ENCODE peak calls at places on chromosomes 1 and 21, in nine cellular contexts. One of them, this sample, is unnamed.

GRCh38 chr1:34885405-34886247 is 26.1 kb upstream of the SMIM12 start:
- DNase-seq in uterus: no peak
- DNase-seq in CD8-positive, alpha-beta memory T cell: no peak
- DNase-seq in stimulated activated naive CD8-positive, alpha-beta T cell treated with anti-CD3 and anti-CD28 coated beads, Interleukin-15, Interleukin-2, amounts not matched to agents 100 U/mL and 50 U/mL, for 24 hours: peak
- DNase-seq in psoas muscle: peak
- DNase-seq in G401: no peak
- DNase-seq in HS-27A: no peak
- DNase-seq in NCI-H345: no peak
- DNase-seq in sigmoid colon: no peak
- DNase-seq in this sample: no peak

GRCh38 chr1:41540886-41541591 is 56.6 kb upstream of the EDN2 start:
- DNase-seq in sigmoid colon: peak
- DNase-seq in psoas muscle: no peak
- DNase-seq in CD8-positive, alpha-beta memory T cell: no peak
- DNase-seq in G401: no peak
- DNase-seq in NCI-H345: no peak
- DNase-seq in stimulated activated naive CD8-positive, alpha-beta T cell treated with anti-CD3 and anti-CD28 coated beads, Interleukin-15, Interleukin-2, amounts not matched to agents 100 U/mL and 50 U/mL, for 24 hours: no peak
- DNase-seq in HS-27A: no peak
- DNase-seq in uterus: peak
- DNase-seq in this sample: no peak

GRCh38 chr1:226645279-226645976 is 93.7 kb downstream of the ITPKB start:
- DNase-seq in CD8-positive, alpha-beta memory T cell: peak
- DNase-seq in stimulated activated naive CD8-positive, alpha-beta T cell treated with anti-CD3 and anti-CD28 coated beads, Interleukin-15, Interleukin-2, amounts not matched to agents 100 U/mL and 50 U/mL, for 24 hours: no peak
- DNase-seq in sigmoid colon: peak
- DNase-seq in NCI-H345: no peak
- DNase-seq in HS-27A: no peak
- DNase-seq in uterus: peak
- DNase-seq in G401: no peak
- DNase-seq in psoas muscle: peak
- DNase-seq in this sample: no peak

GRCh38 chr1:36847761-36848160 is 186.6 kb downstream of the GRIK3 start:
- DNase-seq in CD8-positive, alpha-beta memory T cell: no peak
- DNase-seq in G401: no peak
- DNase-seq in NCI-H345: no peak
- DNase-seq in stimulated activated naive CD8-positive, alpha-beta T cell treated with anti-CD3 and anti-CD28 coated beads, Interleukin-15, Interleukin-2, amounts not matched to agents 100 U/mL and 50 U/mL, for 24 hours: no peak
- DNase-seq in psoas muscle: no peak
- DNase-seq in HS-27A: no peak
- DNase-seq in uterus: no peak
- DNase-seq in sigmoid colon: no peak
- DNase-seq in this sample: no peak

GRCh38 chr1:209723265-209723664 is 18.6 kb downstream of the HSD11B1 start:
- DNase-seq in uterus: no peak
- DNase-seq in G401: no peak
- DNase-seq in stimulated activated naive CD8-positive, alpha-beta T cell treated with anti-CD3 and anti-CD28 coated beads, Interleukin-15, Interleukin-2, amounts not matched to agents 100 U/mL and 50 U/mL, for 24 hours: no peak
- DNase-seq in psoas muscle: no peak
- DNase-seq in sigmoid colon: no peak
- DNase-seq in CD8-positive, alpha-beta memory T cell: no peak
- DNase-seq in NCI-H345: no peak
- DNase-seq in HS-27A: no peak
- DNase-seq in this sample: no peak

GRCh38 chr1:70290248-70290647 is 64.3 kb downstream of the ANKRD13C start:
- DNase-seq in G401: no peak
- DNase-seq in psoas muscle: no peak
- DNase-seq in stimulated activated naive CD8-positive, alpha-beta T cell treated with anti-CD3 and anti-CD28 coated beads, Interleukin-15, Interleukin-2, amounts not matched to agents 100 U/mL and 50 U/mL, for 24 hours: no peak
- DNase-seq in CD8-positive, alpha-beta memory T cell: no peak
- DNase-seq in NCI-H345: no peak
- DNase-seq in uterus: no peak
- DNase-seq in HS-27A: no peak
- DNase-seq in sigmoid colon: no peak
- DNase-seq in this sample: no peak

GRCh38 chr1:164560076-164560475 is 1.1 kb downstream of the PBX1 start:
- DNase-seq in uterus: no peak
- DNase-seq in psoas muscle: no peak
- DNase-seq in CD8-positive, alpha-beta memory T cell: no peak
- DNase-seq in stimulated activated naive CD8-positive, alpha-beta T cell treated with anti-CD3 and anti-CD28 coated beads, Interleukin-15, Interleukin-2, amounts not matched to agents 100 U/mL and 50 U/mL, for 24 hours: no peak
- DNase-seq in HS-27A: no peak
- DNase-seq in G401: no peak
- DNase-seq in NCI-H345: peak
- DNase-seq in sigmoid colon: no peak
- DNase-seq in this sample: no peak

GRCh38 chr21:46543306-46543705 is 61.6 kb downstream of the S100B start:
- DNase-seq in sigmoid colon: peak
- DNase-seq in NCI-H345: no peak
- DNase-seq in G401: no peak
- DNase-seq in uterus: no peak
- DNase-seq in CD8-positive, alpha-beta memory T cell: no peak
- DNase-seq in HS-27A: no peak
- DNase-seq in psoas muscle: no peak
- DNase-seq in stimulated activated naive CD8-positive, alpha-beta T cell treated with anti-CD3 and anti-CD28 coated beads, Interleukin-15, Interleukin-2, amounts not matched to agents 100 U/mL and 50 U/mL, for 24 hours: no peak
- DNase-seq in this sample: no peak

GRCh38 chr1:65209005-65209885 is 61.2 kb downstream of the AK4 start:
- DNase-seq in psoas muscle: no peak
- DNase-seq in CD8-positive, alpha-beta memory T cell: no peak
- DNase-seq in HS-27A: no peak
- DNase-seq in sigmoid colon: no peak
- DNase-seq in G401: peak
- DNase-seq in uterus: peak
- DNase-seq in stimulated activated naive CD8-positive, alpha-beta T cell treated with anti-CD3 and anti-CD28 coated beads, Interleukin-15, Interleukin-2, amounts not matched to agents 100 U/mL and 50 U/mL, for 24 hours: no peak
- DNase-seq in NCI-H345: peak
- DNase-seq in this sample: no peak

GRCh38 chr1:17653728-17654351 is 101.3 kb upstream of the ACTL8 start:
- DNase-seq in CD8-positive, alpha-beta memory T cell: no peak
- DNase-seq in NCI-H345: peak
- DNase-seq in HS-27A: no peak
- DNase-seq in sigmoid colon: no peak
- DNase-seq in psoas muscle: peak
- DNase-seq in uterus: no peak
- DNase-seq in stimulated activated naive CD8-positive, alpha-beta T cell treated with anti-CD3 and anti-CD28 coated beads, Interleukin-15, Interleukin-2, amounts not matched to agents 100 U/mL and 50 U/mL, for 24 hours: peak
- DNase-seq in G401: peak
- DNase-seq in this sample: peak

GRCh38 chr1:39957299-39958020 is 2.5 kb downstream of the MFSD2A start:
- DNase-seq in HS-27A: no peak
- DNase-seq in stimulated activated naive CD8-positive, alpha-beta T cell treated with anti-CD3 and anti-CD28 coated beads, Interleukin-15, Interleukin-2, amounts not matched to agents 100 U/mL and 50 U/mL, for 24 hours: no peak
- DNase-seq in G401: peak
- DNase-seq in sigmoid colon: no peak
- DNase-seq in CD8-positive, alpha-beta memory T cell: no peak
- DNase-seq in psoas muscle: no peak
- DNase-seq in uterus: no peak
- DNase-seq in NCI-H345: no peak
- DNase-seq in this sample: no peak

GRCh38 chr1:155196103-155196892 is 11.4 kb downstream of the THBS3 start:
- DNase-seq in G401: peak
- DNase-seq in sigmoid colon: no peak
- DNase-seq in stimulated activated naive CD8-positive, alpha-beta T cell treated with anti-CD3 and anti-CD28 coated beads, Interleukin-15, Interleukin-2, amounts not matched to agents 100 U/mL and 50 U/mL, for 24 hours: no peak
- DNase-seq in uterus: no peak
- DNase-seq in CD8-positive, alpha-beta memory T cell: peak
- DNase-seq in psoas muscle: no peak
- DNase-seq in HS-27A: no peak
- DNase-seq in NCI-H345: no peak
- DNase-seq in this sample: no peak

GRCh38 chr1:9270290-9270900 is 22.3 kb upstream of the SPSB1 start:
- DNase-seq in psoas muscle: no peak
- DNase-seq in HS-27A: no peak
- DNase-seq in CD8-positive, alpha-beta memory T cell: no peak
- DNase-seq in uterus: no peak
- DNase-seq in G401: no peak
- DNase-seq in sigmoid colon: no peak
- DNase-seq in NCI-H345: peak
- DNase-seq in stimulated activated naive CD8-positive, alpha-beta T cell treated with anti-CD3 and anti-CD28 coated beads, Interleukin-15, Interleukin-2, amounts not matched to agents 100 U/mL and 50 U/mL, for 24 hours: no peak
- DNase-seq in this sample: no peak

GRCh38 chr1:68321084-68321685 is 88.9 kb upstream of the WLS start:
- DNase-seq in uterus: peak
- DNase-seq in HS-27A: no peak
- DNase-seq in CD8-positive, alpha-beta memory T cell: no peak
- DNase-seq in stimulated activated naive CD8-positive, alpha-beta T cell treated with anti-CD3 and anti-CD28 coated beads, Interleukin-15, Interleukin-2, amounts not matched to agents 100 U/mL and 50 U/mL, for 24 hours: peak
- DNase-seq in psoas muscle: peak
- DNase-seq in sigmoid colon: peak
- DNase-seq in G401: peak
- DNase-seq in NCI-H345: no peak
- DNase-seq in this sample: peak

GRCh38 chr1:4554291-4554865 is 100.0 kb upstream of the AJAP1 start:
- DNase-seq in G401: no peak
- DNase-seq in NCI-H345: no peak
- DNase-seq in uterus: no peak
- DNase-seq in psoas muscle: no peak
- DNase-seq in sigmoid colon: no peak
- DNase-seq in stimulated activated naive CD8-positive, alpha-beta T cell treated with anti-CD3 and anti-CD28 coated beads, Interleukin-15, Interleukin-2, amounts not matched to agents 100 U/mL and 50 U/mL, for 24 hours: no peak
- DNase-seq in CD8-positive, alpha-beta memory T cell: no peak
- DNase-seq in HS-27A: no peak
- DNase-seq in this sample: no peak

GRCh38 chr1:53562256-53562982 is 103.2 kb downstream of the DMRTB1 start:
- DNase-seq in stimulated activated naive CD8-positive, alpha-beta T cell treated with anti-CD3 and anti-CD28 coated beads, Interleukin-15, Interleukin-2, amounts not matched to agents 100 U/mL and 50 U/mL, for 24 hours: peak
- DNase-seq in uterus: peak
- DNase-seq in sigmoid colon: peak
- DNase-seq in HS-27A: no peak
- DNase-seq in NCI-H345: peak
- DNase-seq in psoas muscle: no peak
- DNase-seq in CD8-positive, alpha-beta memory T cell: peak
- DNase-seq in G401: no peak
- DNase-seq in this sample: no peak

GRCh38 chr21:27021046-27021445 is 54.2 kb upstream of the ADAMTS5 start:
- DNase-seq in CD8-positive, alpha-beta memory T cell: no peak
- DNase-seq in psoas muscle: no peak
- DNase-seq in stimulated activated naive CD8-positive, alpha-beta T cell treated with anti-CD3 and anti-CD28 coated beads, Interleukin-15, Interleukin-2, amounts not matched to agents 100 U/mL and 50 U/mL, for 24 hours: no peak
- DNase-seq in NCI-H345: no peak
- DNase-seq in sigmoid colon: no peak
- DNase-seq in HS-27A: no peak
- DNase-seq in uterus: no peak
- DNase-seq in G401: no peak
- DNase-seq in this sample: no peak

GRCh38 chr1:182460550-182460951 is 10.6 kb downstream of the RGSL1 start:
- DNase-seq in sigmoid colon: no peak
- DNase-seq in G401: no peak
- DNase-seq in psoas muscle: no peak
- DNase-seq in uterus: no peak
- DNase-seq in NCI-H345: no peak
- DNase-seq in stimulated activated naive CD8-positive, alpha-beta T cell treated with anti-CD3 and anti-CD28 coated beads, Interleukin-15, Interleukin-2, amounts not matched to agents 100 U/mL and 50 U/mL, for 24 hours: no peak
- DNase-seq in CD8-positive, alpha-beta memory T cell: no peak
- DNase-seq in HS-27A: no peak
- DNase-seq in this sample: no peak

GRCh38 chr1:5882367-5883128 is 109.7 kb downstream of the NPHP4 start:
- DNase-seq in stimulated activated naive CD8-positive, alpha-beta T cell treated with anti-CD3 and anti-CD28 coated beads, Interleukin-15, Interleukin-2, amounts not matched to agents 100 U/mL and 50 U/mL, for 24 hours: no peak
- DNase-seq in psoas muscle: no peak
- DNase-seq in uterus: no peak
- DNase-seq in G401: no peak
- DNase-seq in HS-27A: no peak
- DNase-seq in CD8-positive, alpha-beta memory T cell: peak
- DNase-seq in NCI-H345: no peak
- DNase-seq in sigmoid colon: no peak
- DNase-seq in this sample: no peak

GRCh38 chr1:76070538-76070937 is 4.0 kb upstream of the ST6GALNAC3 start:
- DNase-seq in stimulated activated naive CD8-positive, alpha-beta T cell treated with anti-CD3 and anti-CD28 coated beads, Interleukin-15, Interleukin-2, amounts not matched to agents 100 U/mL and 50 U/mL, for 24 hours: no peak
- DNase-seq in HS-27A: no peak
- DNase-seq in G401: no peak
- DNase-seq in NCI-H345: no peak
- DNase-seq in uterus: no peak
- DNase-seq in psoas muscle: no peak
- DNase-seq in sigmoid colon: no peak
- DNase-seq in CD8-positive, alpha-beta memory T cell: no peak
- DNase-seq in this sample: no peak

GRCh38 chr1:213830371-213830770 is 157.4 kb upstream of the PROX1 start:
- DNase-seq in uterus: no peak
- DNase-seq in stimulated activated naive CD8-positive, alpha-beta T cell treated with anti-CD3 and anti-CD28 coated beads, Interleukin-15, Interleukin-2, amounts not matched to agents 100 U/mL and 50 U/mL, for 24 hours: no peak
- DNase-seq in HS-27A: no peak
- DNase-seq in NCI-H345: no peak
- DNase-seq in CD8-positive, alpha-beta memory T cell: no peak
- DNase-seq in sigmoid colon: no peak
- DNase-seq in G401: no peak
- DNase-seq in psoas muscle: no peak
- DNase-seq in this sample: no peak

GRCh38 chr1:23772049-23772853 is 6.0 kb upstream of the PITHD1 start:
- DNase-seq in sigmoid colon: peak
- DNase-seq in stimulated activated naive CD8-positive, alpha-beta T cell treated with anti-CD3 and anti-CD28 coated beads, Interleukin-15, Interleukin-2, amounts not matched to agents 100 U/mL and 50 U/mL, for 24 hours: peak
- DNase-seq in uterus: peak
- DNase-seq in CD8-positive, alpha-beta memory T cell: peak
- DNase-seq in NCI-H345: peak
- DNase-seq in G401: peak
- DNase-seq in HS-27A: peak
- DNase-seq in psoas muscle: peak
- DNase-seq in this sample: peak

GRCh38 chr1:167685844-167686243 is 35.9 kb upstream of the MPZL1 start:
- DNase-seq in HS-27A: no peak
- DNase-seq in CD8-positive, alpha-beta memory T cell: no peak
- DNase-seq in NCI-H345: no peak
- DNase-seq in G401: peak
- DNase-seq in stimulated activated naive CD8-positive, alpha-beta T cell treated with anti-CD3 and anti-CD28 coated beads, Interleukin-15, Interleukin-2, amounts not matched to agents 100 U/mL and 50 U/mL, for 24 hours: no peak
- DNase-seq in psoas muscle: no peak
- DNase-seq in sigmoid colon: no peak
- DNase-seq in uterus: no peak
- DNase-seq in this sample: no peak

GRCh38 chr1:113147826-113148225 is 74.8 kb downstream of the LRIG2 start:
- DNase-seq in stimulated activated naive CD8-positive, alpha-beta T cell treated with anti-CD3 and anti-CD28 coated beads, Interleukin-15, Interleukin-2, amounts not matched to agents 100 U/mL and 50 U/mL, for 24 hours: no peak
- DNase-seq in sigmoid colon: no peak
- DNase-seq in psoas muscle: no peak
- DNase-seq in G401: no peak
- DNase-seq in HS-27A: no peak
- DNase-seq in CD8-positive, alpha-beta memory T cell: no peak
- DNase-seq in uterus: no peak
- DNase-seq in NCI-H345: no peak
- DNase-seq in this sample: no peak

GRCh38 chr1:30722175-30722537 is 1.2 kb downstream of the MATN1 start:
- DNase-seq in uterus: no peak
- DNase-seq in HS-27A: no peak
- DNase-seq in psoas muscle: peak
- DNase-seq in G401: no peak
- DNase-seq in CD8-positive, alpha-beta memory T cell: no peak
- DNase-seq in NCI-H345: peak
- DNase-seq in sigmoid colon: no peak
- DNase-seq in stimulated activated naive CD8-positive, alpha-beta T cell treated with anti-CD3 and anti-CD28 coated beads, Interleukin-15, Interleukin-2, amounts not matched to agents 100 U/mL and 50 U/mL, for 24 hours: no peak
- DNase-seq in this sample: no peak

GRCh38 chr1:197911857-197912696 is 5.1 kb upstream of the LHX9 start:
- DNase-seq in psoas muscle: no peak
- DNase-seq in G401: no peak
- DNase-seq in uterus: no peak
- DNase-seq in stimulated activated naive CD8-positive, alpha-beta T cell treated with anti-CD3 and anti-CD28 coated beads, Interleukin-15, Interleukin-2, amounts not matched to agents 100 U/mL and 50 U/mL, for 24 hours: no peak
- DNase-seq in HS-27A: no peak
- DNase-seq in NCI-H345: no peak
- DNase-seq in CD8-positive, alpha-beta memory T cell: no peak
- DNase-seq in sigmoid colon: no peak
- DNase-seq in this sample: no peak

GRCh38 chr1:170032531-170033295 is 41.8 kb downstream of the KIFAP3 start:
- DNase-seq in CD8-positive, alpha-beta memory T cell: no peak
- DNase-seq in G401: no peak
- DNase-seq in HS-27A: no peak
- DNase-seq in stimulated activated naive CD8-positive, alpha-beta T cell treated with anti-CD3 and anti-CD28 coated beads, Interleukin-15, Interleukin-2, amounts not matched to agents 100 U/mL and 50 U/mL, for 24 hours: no peak
- DNase-seq in NCI-H345: no peak
- DNase-seq in uterus: no peak
- DNase-seq in psoas muscle: no peak
- DNase-seq in sigmoid colon: no peak
- DNase-seq in this sample: no peak

GRCh38 chr1:234543442-234544093 is 64.6 kb upstream of the TARBP1 start:
- DNase-seq in uterus: peak
- DNase-seq in stimulated activated naive CD8-positive, alpha-beta T cell treated with anti-CD3 and anti-CD28 coated beads, Interleukin-15, Interleukin-2, amounts not matched to agents 100 U/mL and 50 U/mL, for 24 hours: no peak
- DNase-seq in CD8-positive, alpha-beta memory T cell: no peak
- DNase-seq in sigmoid colon: peak
- DNase-seq in psoas muscle: no peak
- DNase-seq in G401: peak
- DNase-seq in NCI-H345: no peak
- DNase-seq in HS-27A: no peak
- DNase-seq in this sample: no peak

GRCh38 chr1:62800825-62801306 is 16.9 kb downstream of the ATG4C start:
- DNase-seq in G401: no peak
- DNase-seq in stimulated activated naive CD8-positive, alpha-beta T cell treated with anti-CD3 and anti-CD28 coated beads, Interleukin-15, Interleukin-2, amounts not matched to agents 100 U/mL and 50 U/mL, for 24 hours: no peak
- DNase-seq in HS-27A: no peak
- DNase-seq in uterus: no peak
- DNase-seq in NCI-H345: no peak
- DNase-seq in psoas muscle: no peak
- DNase-seq in CD8-positive, alpha-beta memory T cell: no peak
- DNase-seq in sigmoid colon: no peak
- DNase-seq in this sample: no peak

GRCh38 chr1:160167580-160167979 is 16.2 kb downstream of the ATP1A4 start:
- DNase-seq in sigmoid colon: no peak
- DNase-seq in NCI-H345: no peak
- DNase-seq in psoas muscle: no peak
- DNase-seq in HS-27A: no peak
- DNase-seq in uterus: no peak
- DNase-seq in G401: no peak
- DNase-seq in CD8-positive, alpha-beta memory T cell: no peak
- DNase-seq in stimulated activated naive CD8-positive, alpha-beta T cell treated with anti-CD3 and anti-CD28 coated beads, Interleukin-15, Interleukin-2, amounts not matched to agents 100 U/mL and 50 U/mL, for 24 hours: peak
- DNase-seq in this sample: no peak

GRCh38 chr1:184813528-184814089 is 59.0 kb upstream of the EDEM3 start:
- DNase-seq in stimulated activated naive CD8-positive, alpha-beta T cell treated with anti-CD3 and anti-CD28 coated beads, Interleukin-15, Interleukin-2, amounts not matched to agents 100 U/mL and 50 U/mL, for 24 hours: no peak
- DNase-seq in HS-27A: no peak
- DNase-seq in G401: no peak
- DNase-seq in NCI-H345: no peak
- DNase-seq in psoas muscle: no peak
- DNase-seq in CD8-positive, alpha-beta memory T cell: no peak
- DNase-seq in sigmoid colon: no peak
- DNase-seq in uterus: no peak
- DNase-seq in this sample: no peak

This sample was measured in NCI-H1092.